ENCODE peak calls at places on chromosome 12, in eight cellular contexts. W, N, O, D, C, G, A and V are unnamed samples.

GRCh38 chr12:12714276-12715001 is 2.7 kb upstream of the CDKN1B start:
- DNase-seq in W (peak), N (peak), O (no peak), D (no peak), C (peak), G (no peak), A (peak), V (no peak)

GRCh38 chr12:64169999-64170398 is 52.1 kb downstream of the KICS2 start:
- DNase-seq in W (no peak), N (no peak), O (no peak), D (peak), C (no peak), G (no peak), A (no peak), V (no peak)

GRCh38 chr12:52182898-52183543 is 8.8 kb downstream of the KRT80 start:
- DNase-seq in W (peak), N (no peak), O (no peak), D (no peak), C (no peak), G (no peak), A (no peak), V (peak)

GRCh38 chr12:56521209-56521589 is 421 bp upstream of the RBMS2 start:
- DNase-seq in W (no peak), N (no peak), O (no peak), D (no peak), C (no peak), G (no peak), A (no peak), V (no peak)

GRCh38 chr12:108722992-108723766 is 8.1 kb downstream of the CORO1C start:
- DNase-seq in W (peak), N (no peak), O (no peak), D (peak), C (peak), G (peak), A (peak), V (no peak)

GRCh38 chr12:89154743-89155530 is 197.4 kb downstream of the DUSP6 start:
- DNase-seq in W (no peak), N (no peak), O (no peak), D (no peak), C (no peak), G (no peak), A (no peak), V (no peak)

GRCh38 chr12:6229823-6230222 is 29.6 kb downstream of the CD9 start:
- DNase-seq in W (no peak), N (no peak), O (no peak), D (peak), C (no peak), G (no peak), A (peak), V (no peak)

GRCh38 chr12:121933522-121934317 is 15.3 kb downstream of the CFAP251 start:
- DNase-seq in W (peak), N (no peak), O (no peak), D (no peak), C (peak), G (no peak), A (no peak), V (peak)

GRCh38 chr12:116455540-116456306 is 103.5 kb upstream of the MAP1LC3B2 start:
- DNase-seq in W (peak), N (no peak), O (no peak), D (peak), C (peak), G (peak), A (peak), V (peak)

GRCh38 chr12:42450248-42450647 is 124.3 kb downstream of the PPHLN1 start:
- DNase-seq in W (no peak), N (no peak), O (no peak), D (peak), C (no peak), G (no peak), A (no peak), V (no peak)

GRCh38 chr12:99453831-99454538 is 193.6 kb upstream of the GARIN6 start:
- DNase-seq in W (peak), N (no peak), O (no peak), D (no peak), C (peak), G (no peak), A (no peak), V (no peak)

GRCh38 chr12:4434299-4434698 is 11.3 kb downstream of the FGF6 start:
- DNase-seq in W (no peak), N (no peak), O (no peak), D (no peak), C (no peak), G (no peak), A (no peak), V (peak)